ENCODE peak calls at places on chromosomes 3 and 15, in nine cellular contexts. W is iris pigment epithelial cell; P is heart left ventricle; A is endothelial cell of umbilical vein; E is stomach; H is glomerular endothelial cell; Q is lower lobe of right lung; U is activated naive CD4-positive, alpha-beta T cell treated with anti-CD3 and anti-CD28 coated beads, Interleukin-2, amount 50 U/mL, for 16 hours; L is kidney epithelial cell. C is an unnamed sample.

GRCh38 chr15:74399511-74400312 is 32.3 kb upstream of the CYP11A1 start:
- DNase-seq in W (peak), P (no peak), A (no peak), E (no peak), H (no peak), Q (no peak), U (peak), L (no peak), C (peak)

GRCh38 chr3:8623741-8624140 is 20.9 kb downstream of the SSUH2 start:
- DNase-seq in W (no peak), P (no peak), A (no peak), E (no peak), H (no peak), Q (no peak), U (no peak), L (no peak), C (no peak)

GRCh38 chr15:57323806-57324589 is 52.3 kb upstream of the CGNL1 start:
- DNase-seq in W (peak), P (no peak), A (no peak), E (no peak), H (no peak), Q (no peak), U (no peak), L (peak), C (no peak)

GRCh38 chr3:157061271-157061670 is 98.7 kb downstream of the CCNL1 start:
- DNase-seq in W (no peak), P (no peak), A (no peak), E (no peak), H (no peak), Q (no peak), U (no peak), L (no peak), C (no peak)

GRCh38 chr3:36166477-36166876 is 213.8 kb upstream of the STAC start:
- DNase-seq in W (peak), P (no peak), A (peak), E (no peak), H (peak), Q (no peak), U (no peak), L (peak), C (no peak)

GRCh38 chr3:100127792-100128191 is 13.5 kb upstream of the FILIP1L start:
- DNase-seq in W (no peak), P (no peak), A (no peak), E (no peak), H (no peak), Q (no peak), U (no peak), L (no peak), C (no peak)

GRCh38 chr3:98188553-98188952 is 22.1 kb downstream of the OR5H15 start:
- DNase-seq in W (peak), P (no peak), A (peak), E (no peak), H (no peak), Q (no peak), U (no peak), L (no peak), C (no peak)

GRCh38 chr3:52250122-52250521 is 4.6 kb downstream of the PPM1M start:
- DNase-seq in W (no peak), P (no peak), A (no peak), E (no peak), H (no peak), Q (no peak), U (no peak), L (no peak), C (no peak)

GRCh38 chr15:45169608-45170480 is 17.9 kb downstream of the SHF start:
- DNase-seq in W (no peak), P (no peak), A (no peak), E (no peak), H (no peak), Q (no peak), U (no peak), L (no peak), C (no peak)

GRCh38 chr15:70023064-70023768 is 74.5 kb downstream of the TLE3 start:
- DNase-seq in W (peak), P (no peak), A (peak), E (no peak), H (no peak), Q (peak), U (no peak), L (peak), C (peak)

GRCh38 chr15:68407886-68408500 is 24.0 kb downstream of the ITGA11 start:
- DNase-seq in W (no peak), P (peak), A (no peak), E (peak), H (no peak), Q (no peak), U (no peak), L (no peak), C (no peak)

GRCh38 chr3:30655187-30655812 is 48.9 kb downstream of the TGFBR2 start:
- DNase-seq in W (peak), P (no peak), A (peak), E (no peak), H (no peak), Q (no peak), U (peak), L (no peak), C (peak)

GRCh38 chr15:85839637-85840036 is 44.9 kb upstream of the KLHL25 start:
- DNase-seq in W (no peak), P (no peak), A (no peak), E (no peak), H (no peak), Q (no peak), U (no peak), L (no peak), C (no peak)

GRCh38 chr3:13200951-13201350 is 127.7 kb upstream of the IQSEC1 start:
- DNase-seq in W (no peak), P (peak), A (no peak), E (no peak), H (no peak), Q (no peak), U (no peak), L (no peak), C (no peak)

GRCh38 chr3:170033489-170033888 is 4.3 kb upstream of the GPR160 start:
- DNase-seq in W (no peak), P (peak), A (no peak), E (no peak), H (no peak), Q (no peak), U (peak), L (no peak), C (no peak)

GRCh38 chr3:40166997-40167396 is 142.5 kb upstream of the EIF1B start:
- DNase-seq in W (no peak), P (no peak), A (no peak), E (no peak), H (no peak), Q (no peak), U (no peak), L (no peak), C (no peak)

GRCh38 chr15:94064676-94065313 is 166.6 kb upstream of the MCTP2 start:
- DNase-seq in W (no peak), P (no peak), A (no peak), E (no peak), H (no peak), Q (no peak), U (no peak), L (no peak), C (no peak)

GRCh38 chr15:90306560-90306959 is 41.1 kb downstream of the NGRN start:
- DNase-seq in W (no peak), P (no peak), A (no peak), E (no peak), H (no peak), Q (no peak), U (peak), L (no peak), C (peak)

GRCh38 chr3:127208483-127209100 is 15.7 kb downstream of the PRR23E start:
- DNase-seq in W (no peak), P (no peak), A (no peak), E (peak), H (no peak), Q (no peak), U (no peak), L (no peak), C (no peak)

GRCh38 chr3:171565671-171566070 is 105.5 kb upstream of the TNIK start:
- DNase-seq in W (peak), P (no peak), A (no peak), E (no peak), H (no peak), Q (no peak), U (no peak), L (no peak), C (no peak)

GRCh38 chr15:92277776-92278175 is 115.9 kb upstream of the ST8SIA2 start:
- DNase-seq in W (no peak), P (peak), A (no peak), E (no peak), H (no peak), Q (peak), U (no peak), L (no peak), C (no peak)